ENCODE peak calls at places on chromosomes 4 and X, in seven cellular contexts. One of them, this sample, is unnamed.

GRCh38 chrX:134782796-134783195 is 124.5 kb upstream of the PLAC1 start:
- DNase-seq in GM13977: no peak
- DNase-seq in mesothelial cell of epicardium: no peak
- DNase-seq in HL-60: no peak
- DNase-seq in glutamatergic neuron: no peak
- DNase-seq in GM10248: no peak
- DNase-seq in fibroblast of the aortic adventitia: peak
- DNase-seq in this sample: peak

GRCh38 chr4:69828828-69829227 is 31.1 kb downstream of the SULT1E1 start:
- DNase-seq in fibroblast of the aortic adventitia: peak
- DNase-seq in GM10248: no peak
- DNase-seq in glutamatergic neuron: no peak
- DNase-seq in GM13977: no peak
- DNase-seq in HL-60: no peak
- DNase-seq in mesothelial cell of epicardium: no peak
- DNase-seq in this sample: no peak

GRCh38 chr4:184143770-184144564 is 73.7 kb downstream of the ENPP6 start:
- DNase-seq in mesothelial cell of epicardium: no peak
- DNase-seq in fibroblast of the aortic adventitia: no peak
- DNase-seq in glutamatergic neuron: no peak
- DNase-seq in GM13977: no peak
- DNase-seq in GM10248: no peak
- DNase-seq in HL-60: no peak
- DNase-seq in this sample: no peak

GRCh38 chr4:19547463-19547862 is 704.2 kb upstream of the SLIT2 start:
- DNase-seq in glutamatergic neuron: no peak
- DNase-seq in mesothelial cell of epicardium: no peak
- DNase-seq in fibroblast of the aortic adventitia: no peak
- DNase-seq in GM13977: no peak
- DNase-seq in GM10248: no peak
- DNase-seq in HL-60: no peak
- DNase-seq in this sample: no peak

GRCh38 chrX:143683486-143683885 is 37.1 kb downstream of the SPANXN2 start:
- DNase-seq in GM13977: no peak
- DNase-seq in fibroblast of the aortic adventitia: no peak
- DNase-seq in HL-60: no peak
- DNase-seq in mesothelial cell of epicardium: no peak
- DNase-seq in glutamatergic neuron: no peak
- DNase-seq in GM10248: no peak
- DNase-seq in this sample: no peak

GRCh38 chr4:15004701-15005301 is 2.5 kb downstream of the CPEB2 start:
- DNase-seq in fibroblast of the aortic adventitia: peak
- DNase-seq in glutamatergic neuron: peak
- DNase-seq in GM10248: peak
- DNase-seq in mesothelial cell of epicardium: peak
- DNase-seq in GM13977: peak
- DNase-seq in HL-60: peak
- DNase-seq in this sample: peak

GRCh38 chrX:154411981-154412340 is 622 bp downstream of the TAFAZZIN start:
- DNase-seq in GM13977: peak
- DNase-seq in GM10248: peak
- DNase-seq in fibroblast of the aortic adventitia: peak
- DNase-seq in mesothelial cell of epicardium: no peak
- DNase-seq in HL-60: peak
- DNase-seq in glutamatergic neuron: peak
- DNase-seq in this sample: peak

GRCh38 chrX:71095555-71095970 is at the start of gene FOXO4:
- DNase-seq in HL-60: peak
- DNase-seq in mesothelial cell of epicardium: peak
- DNase-seq in GM10248: peak
- DNase-seq in glutamatergic neuron: peak
- DNase-seq in fibroblast of the aortic adventitia: peak
- DNase-seq in GM13977: peak
- DNase-seq in this sample: peak

GRCh38 chrX:7083468-7084396 is 63.8 kb upstream of the STS start:
- DNase-seq in GM13977: peak
- DNase-seq in fibroblast of the aortic adventitia: peak
- DNase-seq in GM10248: peak
- DNase-seq in HL-60: peak
- DNase-seq in glutamatergic neuron: no peak
- DNase-seq in mesothelial cell of epicardium: no peak
- DNase-seq in this sample: peak

GRCh38 chr4:81698536-81698935 is 226.8 kb upstream of the RASGEF1B start:
- DNase-seq in mesothelial cell of epicardium: no peak
- DNase-seq in HL-60: no peak
- DNase-seq in fibroblast of the aortic adventitia: no peak
- DNase-seq in GM10248: no peak
- DNase-seq in GM13977: no peak
- DNase-seq in glutamatergic neuron: peak
- DNase-seq in this sample: no peak

GRCh38 chr4:20430555-20430954 is 178.8 kb downstream of the SLIT2 start:
- DNase-seq in GM10248: no peak
- DNase-seq in mesothelial cell of epicardium: no peak
- DNase-seq in GM13977: no peak
- DNase-seq in fibroblast of the aortic adventitia: peak
- DNase-seq in HL-60: no peak
- DNase-seq in glutamatergic neuron: no peak
- DNase-seq in this sample: peak

DNA sequence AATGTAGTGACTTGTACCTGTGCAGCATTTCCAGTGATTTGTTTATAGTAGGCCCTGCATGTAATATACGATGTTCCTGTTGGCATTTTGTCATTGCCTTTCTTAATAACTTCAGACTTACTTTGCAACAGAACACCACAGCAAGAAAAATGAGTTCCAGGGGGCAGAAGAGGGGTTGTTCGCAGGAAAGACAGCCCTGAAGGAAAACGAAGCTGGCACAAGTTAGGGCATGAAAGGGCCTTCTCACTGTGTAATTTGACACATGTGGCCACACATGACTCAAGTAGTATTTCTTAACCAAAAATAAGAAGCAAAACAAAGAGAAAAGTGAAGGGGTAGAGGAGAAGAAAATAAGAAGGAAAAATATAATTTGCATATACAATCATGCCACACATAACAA is 265.8 kb upstream of the SMIM31 start:
- DNase-seq in fibroblast of the aortic adventitia: no peak
- DNase-seq in glutamatergic neuron: no peak
- DNase-seq in mesothelial cell of epicardium: no peak
- DNase-seq in GM13977: no peak
- DNase-seq in GM10248: no peak
- DNase-seq in HL-60: no peak
- DNase-seq in this sample: peak
- TF ChIP-seq CTCF in fibroblast of the aortic adventitia: no peak
- TF ChIP-seq CTCF in glutamatergic neuron: no peak
- TF ChIP-seq CTCF in mesothelial cell of epicardium: no peak
- TF ChIP-seq CTCF in GM13977: no peak
- TF ChIP-seq CTCF in GM10248: no peak
- TF ChIP-seq CTCF in HL-60: no peak
- TF ChIP-seq CTCF in this sample: no peak

GRCh38 chr4:80073362-80074008 is 456 bp upstream of the ANTXR2 start:
- DNase-seq in GM13977: peak
- DNase-seq in glutamatergic neuron: no peak
- DNase-seq in mesothelial cell of epicardium: no peak
- DNase-seq in HL-60: peak
- DNase-seq in fibroblast of the aortic adventitia: no peak
- DNase-seq in GM10248: peak
- DNase-seq in this sample: no peak

GRCh38 chr4:80070880-80071620 is 2.0 kb downstream of the ANTXR2 start:
- DNase-seq in GM13977: no peak
- DNase-seq in HL-60: no peak
- DNase-seq in glutamatergic neuron: no peak
- DNase-seq in fibroblast of the aortic adventitia: peak
- DNase-seq in mesothelial cell of epicardium: no peak
- DNase-seq in GM10248: no peak
- DNase-seq in this sample: peak

GRCh38 chr4:80071643-80072606 is 1.1 kb downstream of the ANTXR2 start:
- DNase-seq in fibroblast of the aortic adventitia: peak
- DNase-seq in GM10248: peak
- DNase-seq in glutamatergic neuron: peak
- DNase-seq in HL-60: peak
- DNase-seq in mesothelial cell of epicardium: no peak
- DNase-seq in GM13977: peak
- DNase-seq in this sample: peak

GRCh38 chr4:80074059-80074458 is 1.0 kb upstream of the ANTXR2 start:
- DNase-seq in mesothelial cell of epicardium: no peak
- DNase-seq in HL-60: no peak
- DNase-seq in fibroblast of the aortic adventitia: no peak
- DNase-seq in GM13977: no peak
- DNase-seq in glutamatergic neuron: no peak
- DNase-seq in GM10248: no peak
- DNase-seq in this sample: no peak

DNA sequence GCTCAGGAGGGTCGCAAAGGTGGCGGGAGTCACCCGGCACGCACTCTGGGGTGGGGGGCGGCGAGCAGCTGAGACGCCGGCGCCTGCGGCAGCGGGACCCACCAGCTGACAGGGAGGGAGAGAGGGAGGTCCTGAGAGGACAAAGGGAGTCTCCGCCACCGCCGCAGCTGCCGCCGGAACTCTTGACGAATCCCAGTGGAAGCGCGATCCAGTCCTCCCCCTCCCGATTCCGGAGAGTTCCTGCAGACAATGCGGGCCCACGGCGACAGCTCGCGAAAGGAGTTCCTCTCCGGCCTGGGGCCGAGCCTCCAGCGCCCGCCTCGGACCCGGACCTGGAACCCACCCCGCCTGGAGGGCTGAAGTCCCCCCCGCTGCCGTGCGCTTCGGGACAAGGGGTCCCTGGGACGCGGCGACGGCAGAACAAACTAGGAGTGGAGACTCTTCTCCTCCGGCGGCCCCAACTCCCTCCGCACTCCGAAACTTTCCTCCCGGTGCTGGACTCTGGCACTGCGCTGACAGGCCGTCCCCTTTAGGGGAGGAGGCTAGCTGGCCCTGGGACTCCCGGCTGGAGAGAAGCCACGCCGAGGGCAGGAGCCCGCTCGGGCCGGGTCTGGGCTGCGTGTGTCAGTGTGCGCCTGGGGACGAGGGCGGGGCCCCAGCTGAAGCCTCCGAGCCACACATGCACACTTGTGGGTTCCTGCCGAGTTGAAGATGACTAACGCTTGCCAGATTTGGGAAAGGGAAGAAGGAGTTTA is at the start of gene ANTXR2:
- DNase-seq in HL-60: peak
- DNase-seq in GM13977: peak
- DNase-seq in mesothelial cell of epicardium: peak
- DNase-seq in glutamatergic neuron: peak
- DNase-seq in fibroblast of the aortic adventitia: peak
- DNase-seq in GM10248: peak
- DNase-seq in this sample: peak
- TF ChIP-seq CTCF in HL-60: no peak
- TF ChIP-seq CTCF in GM13977: no peak
- TF ChIP-seq CTCF in mesothelial cell of epicardium: no peak
- TF ChIP-seq CTCF in glutamatergic neuron: no peak
- TF ChIP-seq CTCF in fibroblast of the aortic adventitia: no peak
- TF ChIP-seq CTCF in GM10248: no peak
- TF ChIP-seq CTCF in this sample: no peak

DNA sequence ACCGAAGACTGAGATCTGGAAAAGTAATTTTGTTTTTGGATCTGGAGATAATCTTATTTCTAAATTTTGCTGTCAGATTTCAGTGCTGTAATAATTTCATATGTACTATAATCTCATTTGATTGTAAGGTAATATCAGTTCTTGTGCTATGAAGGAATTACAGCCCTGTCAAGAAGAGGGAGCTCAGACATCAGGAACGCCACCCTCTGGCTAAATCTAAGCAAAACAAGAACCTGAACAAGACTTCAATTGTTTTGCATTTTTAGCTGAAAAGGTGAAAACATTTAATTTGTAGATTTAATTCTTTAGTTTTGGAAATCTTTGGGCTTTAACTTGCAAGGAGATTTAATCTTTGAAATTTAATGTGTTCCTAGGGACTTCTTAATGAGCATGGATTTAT is 525.4 kb upstream of the HS3ST1 start:
- DNase-seq in mesothelial cell of epicardium: no peak
- DNase-seq in GM13977: no peak
- DNase-seq in GM10248: no peak
- DNase-seq in glutamatergic neuron: no peak
- DNase-seq in HL-60: no peak
- DNase-seq in fibroblast of the aortic adventitia: peak
- DNase-seq in this sample: peak
- TF ChIP-seq CTCF in mesothelial cell of epicardium: no peak
- TF ChIP-seq CTCF in GM13977: peak
- TF ChIP-seq CTCF in GM10248: no peak
- TF ChIP-seq CTCF in glutamatergic neuron: peak
- TF ChIP-seq CTCF in HL-60: peak
- TF ChIP-seq CTCF in fibroblast of the aortic adventitia: peak
- TF ChIP-seq CTCF in this sample: peak

GRCh38 chr4:167623241-167623572 is 388.9 kb upstream of the SPOCK3 start:
- DNase-seq in GM10248: no peak
- DNase-seq in GM13977: no peak
- DNase-seq in mesothelial cell of epicardium: no peak
- DNase-seq in HL-60: no peak
- DNase-seq in fibroblast of the aortic adventitia: peak
- DNase-seq in glutamatergic neuron: no peak
- DNase-seq in this sample: no peak

GRCh38 chr4:167622481-167623240 is 388.4 kb upstream of the SPOCK3 start:
- DNase-seq in glutamatergic neuron: peak
- DNase-seq in fibroblast of the aortic adventitia: peak
- DNase-seq in GM13977: peak
- DNase-seq in HL-60: peak
- DNase-seq in GM10248: peak
- DNase-seq in mesothelial cell of epicardium: no peak
- DNase-seq in this sample: peak
- TF ChIP-seq CTCF in glutamatergic neuron: peak
- TF ChIP-seq CTCF in fibroblast of the aortic adventitia: peak
- TF ChIP-seq CTCF in GM13977: peak
- TF ChIP-seq CTCF in HL-60: peak
- TF ChIP-seq CTCF in GM10248: peak
- TF ChIP-seq CTCF in mesothelial cell of epicardium: peak
- TF ChIP-seq CTCF in this sample: peak

This sample was measured in MCF 10A.